ENCODE peak calls at places on chromosome 1, in ten cellular contexts. Z, U, C, V, B, S, O, X, A and D are unnamed samples.

GRCh38 chr1:223123238-223123976 is 19.6 kb downstream of the TLR5 start:
- DNase-seq in Z (peak; percentile 80), U (peak; percentile 72), C (peak; percentile 66), V (peak; percentile 37), B (peak; percentile 78), S (peak; percentile 68), O (peak; percentile 45), X (no peak), A (peak; percentile 66), D (peak; percentile 59)

GRCh38 chr1:1827089-1827433 is 48.8 kb upstream of the NADK start:
- DNase-seq in Z (no peak), U (no peak), C (no peak), V (no peak), B (no peak), S (no peak), O (no peak), X (no peak), A (no peak), D (no peak)

GRCh38 chr1:98870959-98871903 is 133.4 kb downstream of the PLPPR5 start:
- DNase-seq in Z (peak; percentile 1), U (no peak), C (peak; percentile 90), V (no peak), B (peak; percentile 75), S (no peak), O (peak; percentile 9), X (no peak), A (peak; percentile 82), D (no peak)

GRCh38 chr1:157496121-157496526 is 56.2 kb downstream of the FCRL5 start:
- DNase-seq in Z (peak; percentile 46), U (peak; percentile 61), C (peak; percentile 82), V (no peak), B (peak; percentile 44), S (peak; percentile 60), O (peak; percentile 13), X (no peak), A (peak; percentile 47), D (no peak)

GRCh38 chr1:41389009-41389408 is 27.8 kb downstream of the FOXO6 start:
- DNase-seq in Z (no peak), U (no peak), C (no peak), V (no peak), B (no peak), S (no peak), O (no peak), X (no peak), A (no peak), D (no peak)

GRCh38 chr1:227395391-227396028 is 77.2 kb upstream of the CDC42BPA start:
- DNase-seq in Z (no peak), U (no peak), C (no peak), V (no peak), B (no peak), S (no peak), O (peak; percentile 76), X (no peak), A (no peak), D (no peak)

GRCh38 chr1:151710187-151710586 is 6.4 kb downstream of the CELF3 start:
- DNase-seq in Z (peak; percentile 49), U (peak; percentile 13), C (peak; percentile 5), V (peak; percentile 25), B (no peak), S (peak; percentile 68), O (peak; percentile 45), X (no peak), A (no peak), D (peak; percentile 38)

GRCh38 chr1:116306102-116306501 is 66.9 kb upstream of the ATP1A1 start:
- DNase-seq in Z (no peak), U (no peak), C (no peak), V (no peak), B (no peak), S (no peak), O (no peak), X (no peak), A (no peak), D (no peak)

GRCh38 chr1:91440845-91441244 is 36.2 kb upstream of the HFM1 start:
- DNase-seq in Z (peak; percentile 38), U (no peak), C (peak; percentile 9), V (no peak), B (no peak), S (no peak), O (peak; percentile 10), X (no peak), A (no peak), D (no peak)

GRCh38 chr1:234997201-234998173 is 131.2 kb downstream of the TOMM20 start:
- DNase-seq in Z (peak; percentile 100), U (no peak), C (no peak), V (no peak), B (no peak), S (peak; percentile 55), O (peak; percentile 99), X (peak; percentile 100), A (no peak), D (peak; percentile 99)

GRCh38 chr1:214187152-214187900 is 93.6 kb upstream of the SMYD2 start:
- DNase-seq in Z (no peak), U (no peak), C (no peak), V (no peak), B (no peak), S (peak; percentile 24), O (no peak), X (no peak), A (no peak), D (no peak)

GRCh38 chr1:182955596-182956588 is 2.9 kb upstream of the SHCBP1L start:
- DNase-seq in Z (peak; percentile 78), U (no peak), C (no peak), V (no peak), B (no peak), S (no peak), O (peak; percentile 98), X (peak; percentile 83), A (no peak), D (peak; percentile 91)

GRCh38 chr1:227941509-227942020 is 6.2 kb downstream of the WNT9A start:
- DNase-seq in Z (no peak), U (no peak), C (no peak), V (no peak), B (no peak), S (peak; percentile 33), O (no peak), X (no peak), A (no peak), D (no peak)

GRCh38 chr1:179310721-179311120 is 17.1 kb downstream of the SOAT1 start:
- DNase-seq in Z (peak; percentile 57), U (no peak), C (no peak), V (no peak), B (no peak), S (no peak), O (peak; percentile 87), X (peak; percentile 77), A (no peak), D (no peak)

GRCh38 chr1:222257024-222257423 is 290.9 kb downstream of the HHIPL2 start:
- DNase-seq in Z (no peak), U (no peak), C (no peak), V (no peak), B (no peak), S (no peak), O (no peak), X (no peak), A (no peak), D (no peak)

GRCh38 chr1:82813351-82813750 is 1012.6 kb downstream of the ADGRL2 start:
- DNase-seq in Z (no peak), U (no peak), C (no peak), V (no peak), B (no peak), S (no peak), O (no peak), X (no peak), A (no peak), D (no peak)

GRCh38 chr1:10696977-10697376 is 99.5 kb downstream of the CASZ1 start:
- DNase-seq in Z (no peak), U (no peak), C (no peak), V (peak; percentile 53), B (no peak), S (no peak), O (peak; percentile 77), X (no peak), A (no peak), D (no peak)

GRCh38 chr1:153598309-153599172 is 14.4 kb downstream of the S100A16 start:
- DNase-seq in Z (peak; percentile 61), U (no peak), C (peak; percentile 98), V (peak; percentile 3), B (no peak), S (peak; percentile 79), O (no peak), X (peak; percentile 56), A (peak; percentile 85), D (no peak)

GRCh38 chr1:207938016-207938415 is 27.1 kb upstream of the CD34 start:
- DNase-seq in Z (peak; percentile 59), U (no peak), C (no peak), V (no peak), B (no peak), S (no peak), O (no peak), X (no peak), A (no peak), D (peak; percentile 47)

GRCh38 chr1:234170622-234171021 is 202.6 kb upstream of the COA6 start:
- DNase-seq in Z (no peak), U (no peak), C (no peak), V (no peak), B (no peak), S (no peak), O (no peak), X (no peak), A (no peak), D (no peak)

GRCh38 chr1:236120725-236121153 is 21.6 kb upstream of the GPR137B start:
- DNase-seq in Z (no peak), U (no peak), C (no peak), V (no peak), B (peak; percentile 28), S (no peak), O (no peak), X (no peak), A (no peak), D (no peak)

GRCh38 chr1:244048566-244049141 is 2.4 kb upstream of the ZBTB18 start:
- DNase-seq in Z (no peak), U (no peak), C (peak; percentile 47), V (no peak), B (peak; percentile 53), S (no peak), O (no peak), X (no peak), A (no peak), D (no peak)

GRCh38 chr1:55816456-55816794 is 601.3 kb upstream of the USP24 start:
- DNase-seq in Z (peak; percentile 46), U (no peak), C (no peak), V (no peak), B (no peak), S (no peak), O (peak; percentile 22), X (peak; percentile 8), A (no peak), D (no peak)

GRCh38 chr1:162902372-162902771 is 41.4 kb upstream of the CCDC190 start:
- DNase-seq in Z (peak; percentile 48), U (no peak), C (no peak), V (no peak), B (no peak), S (no peak), O (peak; percentile 66), X (peak; percentile 18), A (no peak), D (no peak)

GRCh38 chr1:208807446-208808117 is 563.4 kb upstream of the PLXNA2 start:
- DNase-seq in Z (no peak), U (no peak), C (no peak), V (no peak), B (no peak), S (no peak), O (no peak), X (no peak), A (no peak), D (peak; percentile 70)

GRCh38 chr1:115098979-115099692 is 9.8 kb upstream of the TSPAN2 start:
- DNase-seq in Z (no peak), U (peak; percentile 55), C (peak; percentile 87), V (no peak), B (peak; percentile 82), S (no peak), O (peak; percentile 64), X (no peak), A (peak; percentile 67), D (peak; percentile 45)

GRCh38 chr1:44021156-44021555 is 10.1 kb downstream of the SLC6A9 start:
- DNase-seq in Z (no peak), U (no peak), C (no peak), V (no peak), B (no peak), S (no peak), O (no peak), X (no peak), A (no peak), D (no peak)

GRCh38 chr1:228060458-228061190 is 21.9 kb upstream of the ARF1 start:
- DNase-seq in Z (no peak), U (no peak), C (no peak), V (no peak), B (no peak), S (no peak), O (no peak), X (no peak), A (no peak), D (no peak)